ENCODE peak calls at places on chromosomes 12 and 14, in ten cellular contexts. P is heart right ventricle; Z is iPS-NIHi11; V is stimulated activated CD8-positive, alpha-beta memory T cell treated with anti-CD3 and anti-CD28 coated beads, Interleukin-2, amount 100 ng/mL, for 1 hour; C is NCI-H1105; J is hypothalamus; Y is EH; K is caudate nucleus; S is activated CD8-positive, alpha-beta T cell treated with anti-CD3 and anti-CD28 coated beads for 36 hours; R is tibial nerve. T is an unnamed sample.

GRCh38 chr12:103956515-103957027 is 9.1 kb upstream of the TDG start:
- DNase-seq in K (no peak), R (peak), C (no peak), S (peak), Y (no peak), J (no peak), V (no peak), Z (peak), P (no peak), T (no peak)

GRCh38 chr12:121799175-121799841 is 4.5 kb upstream of the SETD1B start:
- DNase-seq in K (peak), S (peak), J (peak), Z (no peak), Y (peak), P (peak), R (peak), V (no peak), C (peak), T (peak)

GRCh38 chr12:33006106-33006505 is 109.5 kb upstream of the PKP2 start:
- DNase-seq in J (no peak), V (no peak), K (no peak), S (no peak), Z (no peak), R (no peak), C (no peak), Y (no peak), P (no peak), T (no peak)

GRCh38 chr14:102538598-102539543 is 29.3 kb upstream of the ANKRD9 start:
- DNase-seq in J (no peak), R (no peak), C (no peak), S (no peak), V (no peak), P (no peak), K (no peak), Z (no peak), Y (no peak), T (no peak)

GRCh38 chr14:44935155-44935554 is 26.6 kb downstream of the KLHL28 start:
- DNase-seq in Y (no peak), K (no peak), V (no peak), Z (no peak), S (no peak), C (no peak), P (no peak), J (no peak), R (no peak), T (no peak)

GRCh38 chr12:85504164-85504563 is 224.1 kb downstream of the ALX1 start:
- DNase-seq in K (no peak), J (no peak), P (no peak), S (no peak), Z (no peak), C (no peak), Y (no peak), R (no peak), V (no peak), T (no peak)

GRCh38 chr12:116077431-116077830 is 200.1 kb downstream of the MED13L start:
- DNase-seq in R (no peak), Z (no peak), C (no peak), P (no peak), J (no peak), K (no peak), S (no peak), V (no peak), Y (no peak), T (no peak)

GRCh38 chr12:47812797-47813490 is 6.8 kb downstream of the HDAC7 start:
- DNase-seq in R (peak), Z (peak), V (peak), P (peak), S (peak), J (peak), Y (peak), K (peak), C (no peak), T (peak)

GRCh38 chr12:122226366-122227222 is 742 bp upstream of the DIABLO start:
- DNase-seq in C (no peak), V (no peak), J (no peak), P (no peak), S (no peak), Z (peak), K (peak), R (no peak), Y (no peak), T (no peak)

GRCh38 chr12:84689638-84690037 is 223.0 kb downstream of the SLC6A15 start:
- DNase-seq in C (peak), S (no peak), K (no peak), J (no peak), P (no peak), Z (no peak), V (no peak), Y (no peak), R (no peak), T (no peak)

GRCh38 chr14:74616996-74617700 is 5.1 kb upstream of the LTBP2 start:
- DNase-seq in C (no peak), Z (no peak), Y (peak), P (no peak), J (no peak), V (no peak), K (no peak), S (no peak), R (no peak), T (no peak)

GRCh38 chr12:110247340-110248095 is 33.5 kb upstream of the ATP2A2 start:
- DNase-seq in Z (no peak), J (no peak), K (no peak), R (no peak), S (no peak), Y (no peak), P (no peak), C (no peak), V (no peak), T (no peak)

GRCh38 chr12:42565633-42566032 is 23.9 kb downstream of the PRICKLE1 start:
- DNase-seq in P (no peak), Y (peak), K (no peak), R (no peak), Z (no peak), S (no peak), J (no peak), V (no peak), C (no peak), T (no peak)

T was measured in hepatic stellate cell.